ENCODE peak calls at places on chromosomes 11 and 22, in nine cellular contexts. One of them, this sample, is unnamed.

GRCh38 chr11:123642435-123642834 is 12.0 kb downstream of the SCN3B start:
- DNase-seq in A549: no peak
- DNase-seq in GM23338: peak; percentile 23
- DNase-seq in effector CD4-positive, alpha-beta T cell: no peak
- DNase-seq in activated CD8-positive, alpha-beta memory T cell treated with anti-CD3 and anti-CD28 coated beads, Interleukin-2, amount 50 U/mL, for 4 hours: no peak
- DNase-seq in LoVo: no peak
- DNase-seq in stimulated activated CD8-positive, alpha-beta memory T cell treated with anti-CD3 and anti-CD28 coated beads, Interleukin-4, amount 100 ng/mL, for 4 hours: no peak
- DNase-seq in DMS 273 treated with DMSO at 0.1 percent for 48 hours: no peak
- DNase-seq in NCI-H2029: no peak
- DNase-seq in this sample: no peak

GRCh38 chr22:11628651-11629511 is 3899.1 kb upstream of the OR11H1 start:
- DNase-seq in A549: no peak
- DNase-seq in GM23338: no peak
- DNase-seq in effector CD4-positive, alpha-beta T cell: no peak
- DNase-seq in activated CD8-positive, alpha-beta memory T cell treated with anti-CD3 and anti-CD28 coated beads, Interleukin-2, amount 50 U/mL, for 4 hours: no peak
- DNase-seq in LoVo: no peak
- DNase-seq in stimulated activated CD8-positive, alpha-beta memory T cell treated with anti-CD3 and anti-CD28 coated beads, Interleukin-4, amount 100 ng/mL, for 4 hours: no peak
- DNase-seq in DMS 273 treated with DMSO at 0.1 percent for 48 hours: no peak
- DNase-seq in NCI-H2029: no peak
- DNase-seq in this sample: no peak

GRCh38 chr11:106457727-106458126 is 380.3 kb downstream of the AASDHPPT start:
- DNase-seq in A549: peak; percentile 12
- DNase-seq in GM23338: no peak
- DNase-seq in effector CD4-positive, alpha-beta T cell: no peak
- DNase-seq in activated CD8-positive, alpha-beta memory T cell treated with anti-CD3 and anti-CD28 coated beads, Interleukin-2, amount 50 U/mL, for 4 hours: no peak
- DNase-seq in LoVo: no peak
- DNase-seq in stimulated activated CD8-positive, alpha-beta memory T cell treated with anti-CD3 and anti-CD28 coated beads, Interleukin-4, amount 100 ng/mL, for 4 hours: no peak
- DNase-seq in DMS 273 treated with DMSO at 0.1 percent for 48 hours: no peak
- DNase-seq in NCI-H2029: no peak
- DNase-seq in this sample: no peak

GRCh38 chr11:110032957-110033570 is 60.1 kb upstream of the ZC3H12C start:
- DNase-seq in A549: no peak
- DNase-seq in GM23338: no peak
- DNase-seq in effector CD4-positive, alpha-beta T cell: no peak
- DNase-seq in activated CD8-positive, alpha-beta memory T cell treated with anti-CD3 and anti-CD28 coated beads, Interleukin-2, amount 50 U/mL, for 4 hours: no peak
- DNase-seq in LoVo: no peak
- DNase-seq in stimulated activated CD8-positive, alpha-beta memory T cell treated with anti-CD3 and anti-CD28 coated beads, Interleukin-4, amount 100 ng/mL, for 4 hours: no peak
- DNase-seq in DMS 273 treated with DMSO at 0.1 percent for 48 hours: no peak
- DNase-seq in NCI-H2029: no peak
- DNase-seq in this sample: no peak

GRCh38 chr11:70205049-70205725 is 2.1 kb downstream of the FADD start:
- DNase-seq in A549: no peak
- DNase-seq in GM23338: no peak
- DNase-seq in effector CD4-positive, alpha-beta T cell: no peak
- DNase-seq in activated CD8-positive, alpha-beta memory T cell treated with anti-CD3 and anti-CD28 coated beads, Interleukin-2, amount 50 U/mL, for 4 hours: no peak
- DNase-seq in LoVo: no peak
- DNase-seq in stimulated activated CD8-positive, alpha-beta memory T cell treated with anti-CD3 and anti-CD28 coated beads, Interleukin-4, amount 100 ng/mL, for 4 hours: no peak
- DNase-seq in DMS 273 treated with DMSO at 0.1 percent for 48 hours: no peak
- DNase-seq in NCI-H2029: no peak
- DNase-seq in this sample: no peak

GRCh38 chr22:32080904-32081303 is 37.8 kb downstream of the SLC5A1 start:
- DNase-seq in A549: peak; percentile 60
- DNase-seq in GM23338: peak; percentile 84
- DNase-seq in effector CD4-positive, alpha-beta T cell: no peak
- DNase-seq in activated CD8-positive, alpha-beta memory T cell treated with anti-CD3 and anti-CD28 coated beads, Interleukin-2, amount 50 U/mL, for 4 hours: no peak
- DNase-seq in LoVo: peak; percentile 62
- DNase-seq in stimulated activated CD8-positive, alpha-beta memory T cell treated with anti-CD3 and anti-CD28 coated beads, Interleukin-4, amount 100 ng/mL, for 4 hours: no peak
- DNase-seq in DMS 273 treated with DMSO at 0.1 percent for 48 hours: no peak
- DNase-seq in NCI-H2029: peak; percentile 32
- DNase-seq in this sample: peak; percentile 13

GRCh38 chr11:104694259-104695070 is 203.8 kb downstream of the CASP12 start:
- DNase-seq in A549: no peak
- DNase-seq in GM23338: no peak
- DNase-seq in effector CD4-positive, alpha-beta T cell: no peak
- DNase-seq in activated CD8-positive, alpha-beta memory T cell treated with anti-CD3 and anti-CD28 coated beads, Interleukin-2, amount 50 U/mL, for 4 hours: no peak
- DNase-seq in LoVo: no peak
- DNase-seq in stimulated activated CD8-positive, alpha-beta memory T cell treated with anti-CD3 and anti-CD28 coated beads, Interleukin-4, amount 100 ng/mL, for 4 hours: no peak
- DNase-seq in DMS 273 treated with DMSO at 0.1 percent for 48 hours: no peak
- DNase-seq in NCI-H2029: no peak
- DNase-seq in this sample: no peak

GRCh38 chr11:128598096-128598495 is 10.7 kb upstream of the ETS1 start:
- DNase-seq in A549: no peak
- DNase-seq in GM23338: no peak
- DNase-seq in effector CD4-positive, alpha-beta T cell: no peak
- DNase-seq in activated CD8-positive, alpha-beta memory T cell treated with anti-CD3 and anti-CD28 coated beads, Interleukin-2, amount 50 U/mL, for 4 hours: no peak
- DNase-seq in LoVo: no peak
- DNase-seq in stimulated activated CD8-positive, alpha-beta memory T cell treated with anti-CD3 and anti-CD28 coated beads, Interleukin-4, amount 100 ng/mL, for 4 hours: no peak
- DNase-seq in DMS 273 treated with DMSO at 0.1 percent for 48 hours: no peak
- DNase-seq in NCI-H2029: no peak
- DNase-seq in this sample: no peak